ENCODE peak calls at places on chromosome 22, in ten cellular contexts. One of them, this sample, is unnamed.

GRCh38 chr22:30575859-30576258 is 1.4 kb upstream of the GAL3ST1 start:
- DNase-seq in naive thymus-derived CD8-positive, alpha-beta T cell: no peak
- DNase-seq in OCI-LY7: no peak
- DNase-seq in NCI-H1694: no peak
- DNase-seq in A549: no peak
- DNase-seq in fibroblast of mammary gland: no peak
- DNase-seq in lower lobe of right lung: no peak
- DNase-seq in posterior vena cava: no peak
- DNase-seq in stimulated activated CD4-positive, alpha-beta T cell treated with anti-CD3 and anti-CD28 coated beads, Interleukin-4, amount 100 ng/mL, for 48 hours: no peak
- DNase-seq in substantia nigra: no peak
- DNase-seq in this sample: no peak

GRCh38 chr22:26894362-26894761 is 237.0 kb downstream of the MIAT start:
- DNase-seq in naive thymus-derived CD8-positive, alpha-beta T cell: no peak
- DNase-seq in OCI-LY7: no peak
- DNase-seq in NCI-H1694: no peak
- DNase-seq in A549: no peak
- DNase-seq in fibroblast of mammary gland: peak
- DNase-seq in lower lobe of right lung: no peak
- DNase-seq in posterior vena cava: no peak
- DNase-seq in stimulated activated CD4-positive, alpha-beta T cell treated with anti-CD3 and anti-CD28 coated beads, Interleukin-4, amount 100 ng/mL, for 48 hours: no peak
- DNase-seq in substantia nigra: no peak
- DNase-seq in this sample: no peak

GRCh38 chr22:22508274-22509176 is at the start of gene ZNF280B:
- DNase-seq in naive thymus-derived CD8-positive, alpha-beta T cell: peak
- DNase-seq in OCI-LY7: peak
- DNase-seq in NCI-H1694: peak
- DNase-seq in A549: peak
- DNase-seq in fibroblast of mammary gland: peak
- DNase-seq in lower lobe of right lung: peak
- DNase-seq in posterior vena cava: no peak
- DNase-seq in stimulated activated CD4-positive, alpha-beta T cell treated with anti-CD3 and anti-CD28 coated beads, Interleukin-4, amount 100 ng/mL, for 48 hours: peak
- DNase-seq in substantia nigra: peak
- DNase-seq in this sample: peak

GRCh38 chr22:35552186-35552842 is 11.7 kb downstream of the RASD2 start:
- DNase-seq in naive thymus-derived CD8-positive, alpha-beta T cell: peak
- DNase-seq in OCI-LY7: peak
- DNase-seq in NCI-H1694: no peak
- DNase-seq in A549: peak
- DNase-seq in fibroblast of mammary gland: peak
- DNase-seq in lower lobe of right lung: no peak
- DNase-seq in posterior vena cava: no peak
- DNase-seq in stimulated activated CD4-positive, alpha-beta T cell treated with anti-CD3 and anti-CD28 coated beads, Interleukin-4, amount 100 ng/mL, for 48 hours: peak
- DNase-seq in substantia nigra: no peak
- DNase-seq in this sample: peak

GRCh38 chr22:19687561-19688300 is 26.6 kb upstream of the SEPTIN5 start:
- DNase-seq in naive thymus-derived CD8-positive, alpha-beta T cell: no peak
- DNase-seq in OCI-LY7: no peak
- DNase-seq in NCI-H1694: no peak
- DNase-seq in A549: no peak
- DNase-seq in fibroblast of mammary gland: no peak
- DNase-seq in lower lobe of right lung: peak
- DNase-seq in posterior vena cava: peak
- DNase-seq in stimulated activated CD4-positive, alpha-beta T cell treated with anti-CD3 and anti-CD28 coated beads, Interleukin-4, amount 100 ng/mL, for 48 hours: no peak
- DNase-seq in substantia nigra: no peak
- DNase-seq in this sample: no peak

GRCh38 chr22:40524392-40525249 is 111.9 kb downstream of the MRTFA start:
- DNase-seq in naive thymus-derived CD8-positive, alpha-beta T cell: no peak
- DNase-seq in OCI-LY7: peak
- DNase-seq in NCI-H1694: no peak
- DNase-seq in A549: peak
- DNase-seq in fibroblast of mammary gland: peak
- DNase-seq in lower lobe of right lung: no peak
- DNase-seq in posterior vena cava: no peak
- DNase-seq in stimulated activated CD4-positive, alpha-beta T cell treated with anti-CD3 and anti-CD28 coated beads, Interleukin-4, amount 100 ng/mL, for 48 hours: no peak
- DNase-seq in substantia nigra: no peak
- DNase-seq in this sample: no peak

GRCh38 chr22:44454113-44454769 is 43.8 kb downstream of the RTL6 start:
- DNase-seq in naive thymus-derived CD8-positive, alpha-beta T cell: no peak
- DNase-seq in OCI-LY7: no peak
- DNase-seq in NCI-H1694: no peak
- DNase-seq in A549: no peak
- DNase-seq in fibroblast of mammary gland: no peak
- DNase-seq in lower lobe of right lung: no peak
- DNase-seq in posterior vena cava: peak
- DNase-seq in stimulated activated CD4-positive, alpha-beta T cell treated with anti-CD3 and anti-CD28 coated beads, Interleukin-4, amount 100 ng/mL, for 48 hours: no peak
- DNase-seq in substantia nigra: no peak
- DNase-seq in this sample: no peak

GRCh38 chr22:50485221-50486131 is 1.2 kb upstream of the MIOX start:
- DNase-seq in naive thymus-derived CD8-positive, alpha-beta T cell: no peak
- DNase-seq in OCI-LY7: no peak
- DNase-seq in NCI-H1694: no peak
- DNase-seq in A549: no peak
- DNase-seq in fibroblast of mammary gland: no peak
- DNase-seq in lower lobe of right lung: peak
- DNase-seq in posterior vena cava: no peak
- DNase-seq in stimulated activated CD4-positive, alpha-beta T cell treated with anti-CD3 and anti-CD28 coated beads, Interleukin-4, amount 100 ng/mL, for 48 hours: no peak
- DNase-seq in substantia nigra: no peak
- DNase-seq in this sample: no peak

GRCh38 chr22:50423956-50424355 is 50.9 kb downstream of the SBF1 start:
- DNase-seq in naive thymus-derived CD8-positive, alpha-beta T cell: no peak
- DNase-seq in OCI-LY7: no peak
- DNase-seq in NCI-H1694: no peak
- DNase-seq in A549: no peak
- DNase-seq in fibroblast of mammary gland: no peak
- DNase-seq in lower lobe of right lung: no peak
- DNase-seq in posterior vena cava: no peak
- DNase-seq in stimulated activated CD4-positive, alpha-beta T cell treated with anti-CD3 and anti-CD28 coated beads, Interleukin-4, amount 100 ng/mL, for 48 hours: no peak
- DNase-seq in substantia nigra: no peak
- DNase-seq in this sample: no peak

GRCh38 chr22:25062378-25063095 is 110.0 kb downstream of the KIAA1671 start:
- DNase-seq in naive thymus-derived CD8-positive, alpha-beta T cell: peak
- DNase-seq in OCI-LY7: no peak
- DNase-seq in NCI-H1694: peak
- DNase-seq in A549: no peak
- DNase-seq in fibroblast of mammary gland: no peak
- DNase-seq in lower lobe of right lung: no peak
- DNase-seq in posterior vena cava: no peak
- DNase-seq in stimulated activated CD4-positive, alpha-beta T cell treated with anti-CD3 and anti-CD28 coated beads, Interleukin-4, amount 100 ng/mL, for 48 hours: no peak
- DNase-seq in substantia nigra: no peak
- DNase-seq in this sample: peak

GRCh38 chr22:31631381-31631780 is 30.6 kb downstream of the PISD start:
- DNase-seq in naive thymus-derived CD8-positive, alpha-beta T cell: no peak
- DNase-seq in OCI-LY7: no peak
- DNase-seq in NCI-H1694: no peak
- DNase-seq in A549: no peak
- DNase-seq in fibroblast of mammary gland: peak
- DNase-seq in lower lobe of right lung: no peak
- DNase-seq in posterior vena cava: no peak
- DNase-seq in stimulated activated CD4-positive, alpha-beta T cell treated with anti-CD3 and anti-CD28 coated beads, Interleukin-4, amount 100 ng/mL, for 48 hours: no peak
- DNase-seq in substantia nigra: no peak
- DNase-seq in this sample: no peak

GRCh38 chr22:20571531-20572007 is 64.2 kb downstream of the MED15 start:
- DNase-seq in naive thymus-derived CD8-positive, alpha-beta T cell: peak
- DNase-seq in OCI-LY7: peak
- DNase-seq in NCI-H1694: no peak
- DNase-seq in A549: peak
- DNase-seq in fibroblast of mammary gland: peak
- DNase-seq in lower lobe of right lung: no peak
- DNase-seq in posterior vena cava: no peak
- DNase-seq in stimulated activated CD4-positive, alpha-beta T cell treated with anti-CD3 and anti-CD28 coated beads, Interleukin-4, amount 100 ng/mL, for 48 hours: peak
- DNase-seq in substantia nigra: no peak
- DNase-seq in this sample: peak